ENCODE peak calls at places on chromosome 16, in eight cellular contexts. R is cardiac fibroblast, V is MM.1S, A is AG04450, I is fibroblast of pulmonary artery, Q is endothelial cell of umbilical vein, M is neural progenitor cell, H is adrenal gland. J is an unnamed sample.

GRCh38 chr16:73015612-73016487 is 32.1 kb downstream of the ZFHX3 start:
- DNase-seq in Q (no peak), H (no peak), V (no peak), R (no peak), I (no peak), M (no peak), A (no peak), J (no peak)

GRCh38 chr16:52547001-52547833 is at the start of gene TOX3:
- DNase-seq in V (no peak), A (no peak), I (no peak), M (peak), Q (no peak), R (no peak), H (no peak), J (peak)

GRCh38 chr16:67326472-67327309 is at the start of the genes KCTD19 and LRRC36:
- DNase-seq in H (peak), V (no peak), Q (peak), M (peak), R (no peak), A (no peak), I (no peak), J (peak)

GRCh38 chr16:79809376-79809775 is 208.8 kb upstream of the MAF start:
- DNase-seq in Q (no peak), V (no peak), I (no peak), H (no peak), M (no peak), R (no peak), A (no peak), J (no peak)

GRCh38 chr16:57473176-57473840 is 10.8 kb downstream of the POLR2C start:
- DNase-seq in V (no peak), R (no peak), H (no peak), A (no peak), Q (no peak), I (no peak), M (no peak), J (no peak)

GRCh38 chr16:87499189-87499486 is 6.3 kb upstream of the ZCCHC14 start:
- DNase-seq in H (no peak), R (peak), V (no peak), M (no peak), Q (no peak), A (peak), I (peak), J (no peak)

GRCh38 chr16:79751785-79752184 is 151.2 kb upstream of the MAF start:
- DNase-seq in R (peak), M (no peak), Q (no peak), A (no peak), H (peak), V (no peak), I (peak), J (no peak)

GRCh38 chr16:4463522-4464163 is 10.8 kb downstream of the NMRAL1 start:
- DNase-seq in I (no peak), M (no peak), Q (no peak), A (no peak), V (no peak), H (no peak), R (no peak), J (no peak)

GRCh38 chr16:59540621-59541020 is 806.5 kb upstream of the GOT2 start:
- DNase-seq in H (no peak), V (no peak), A (no peak), I (no peak), M (no peak), R (peak), Q (no peak), J (no peak)

GRCh38 chr16:23998771-23999170 is 163.0 kb downstream of the PRKCB start:
- DNase-seq in M (no peak), V (no peak), H (no peak), R (no peak), A (no peak), I (no peak), Q (no peak), J (no peak)

GRCh38 chr16:80883159-80883642 is 78.8 kb upstream of the CDYL2 start:
- DNase-seq in A (no peak), Q (no peak), H (no peak), M (no peak), R (no peak), V (no peak), I (no peak), J (no peak)

GRCh38 chr16:56807011-56807675 is 57.9 kb upstream of the SLC12A3 start:
- DNase-seq in R (peak), H (no peak), Q (peak), M (no peak), A (peak), I (peak), V (no peak), J (no peak)

GRCh38 chr16:70301121-70301520 is 2.1 kb downstream of the DDX19B start:
- DNase-seq in I (no peak), R (no peak), H (no peak), V (no peak), M (no peak), Q (no peak), A (no peak), J (no peak)

GRCh38 chr16:85296859-85297698 is 184.8 kb upstream of the CIBAR2 start:
- DNase-seq in R (peak), A (no peak), Q (peak), H (peak), M (peak), V (peak), I (peak), J (peak)

GRCh38 chr16:14015948-14016347 is 55.2 kb upstream of the MRTFB start:
- DNase-seq in H (peak), I (peak), V (no peak), R (peak), A (peak), M (no peak), Q (peak), J (no peak)

GRCh38 chr16:86619263-86619935 is 41.0 kb downstream of the FOXL1 start:
- DNase-seq in H (no peak), M (no peak), V (no peak), Q (no peak), A (no peak), R (no peak), I (no peak), J (no peak)

GRCh38 chr16:80841231-80841630 is 36.8 kb upstream of the CDYL2 start:
- DNase-seq in V (no peak), A (no peak), I (no peak), H (no peak), Q (no peak), R (no peak), M (no peak), J (no peak)

GRCh38 chr16:8854298-8854948 is 14.4 kb downstream of the CARHSP1 start:
- DNase-seq in A (no peak), Q (no peak), I (no peak), H (no peak), M (no peak), V (no peak), R (no peak), J (no peak)

GRCh38 chr16:82182237-82183003 is 12.4 kb upstream of the MPHOSPH6 start:
- DNase-seq in I (peak), H (no peak), M (peak), V (no peak), R (peak), A (no peak), Q (no peak), J (no peak)

GRCh38 chr16:3056336-3057180 is 8.9 kb upstream of the IL32 start:
- DNase-seq in R (no peak), V (no peak), I (no peak), A (no peak), M (no peak), H (no peak), Q (no peak), J (no peak)

GRCh38 chr16:66618588-66618987 is 14.1 kb downstream of the CMTM3 start:
- DNase-seq in Q (peak), I (peak), V (no peak), H (peak), A (peak), R (peak), M (no peak), J (no peak)

GRCh38 chr16:28984619-28985135 is at the start of gene LAT:
- DNase-seq in I (no peak), Q (no peak), A (no peak), R (no peak), H (no peak), V (peak), M (no peak), J (no peak)

GRCh38 chr16:23185661-23186060 is 3.1 kb downstream of the SCNN1G start:
- DNase-seq in A (no peak), V (no peak), I (no peak), R (no peak), H (no peak), Q (no peak), M (no peak), J (no peak)

GRCh38 chr16:10606607-10607006 is 26.2 kb upstream of the EMP2 start:
- DNase-seq in M (peak), V (no peak), I (no peak), A (no peak), Q (no peak), H (no peak), R (no peak), J (no peak)

GRCh38 chr16:87954361-87954760 is 3.1 kb downstream of the BANP start:
- DNase-seq in M (no peak), I (no peak), H (peak), V (no peak), R (no peak), A (no peak), Q (no peak), J (no peak)

GRCh38 chr16:81570189-81570846 is 125.7 kb downstream of the CMIP start:
- DNase-seq in R (no peak), H (no peak), I (no peak), V (no peak), A (no peak), M (no peak), Q (no peak), J (no peak)

GRCh38 chr16:11493531-11493929 is 93.2 kb downstream of the LITAF start:
- DNase-seq in Q (no peak), R (no peak), A (no peak), V (no peak), I (no peak), H (no peak), M (no peak), J (no peak)

GRCh38 chr16:49876716-49877129 is 20.8 kb upstream of the ZNF423 start:
- DNase-seq in I (peak), Q (peak), R (peak), M (peak), A (no peak), H (peak), V (peak), J (peak)

GRCh38 chr16:4813251-4814003 is 11.0 kb upstream of the ROGDI start:
- DNase-seq in I (no peak), H (no peak), R (no peak), V (no peak), A (no peak), M (no peak), Q (no peak), J (no peak)

GRCh38 chr16:54930034-54930938 is at the start of gene IRX5:
- DNase-seq in Q (peak), M (peak), V (peak), R (peak), A (no peak), H (peak), I (peak), J (peak)
- TF ChIP-seq CTCF in Q (no peak), M (peak), V (no peak), R (peak), A (no peak), H (peak), I (no peak), J (peak)

DNA sequence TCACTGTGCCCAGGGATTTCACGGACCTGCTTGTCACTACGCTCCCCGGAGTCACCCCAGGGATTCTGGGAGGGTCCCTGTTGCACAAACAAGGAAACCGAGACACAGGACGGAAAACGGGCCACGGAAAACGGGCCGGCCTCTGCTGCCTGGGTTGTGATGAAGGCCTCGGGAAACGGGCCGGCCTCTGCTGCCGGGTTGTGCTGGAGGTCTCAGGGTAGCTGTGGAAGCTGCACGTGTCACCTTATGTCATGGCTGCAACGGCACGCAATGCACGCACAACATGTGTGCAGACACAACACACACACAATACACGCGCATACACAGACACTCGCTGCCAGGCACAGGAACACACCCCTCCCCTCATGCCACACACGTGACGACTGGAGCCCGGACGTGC is 27.0 kb upstream of the GNG13 start:
- DNase-seq in Q (no peak), I (no peak), M (no peak), V (no peak), A (no peak), H (no peak), R (no peak), J (no peak)
- TF ChIP-seq CTCF in Q (no peak), I (no peak), M (no peak), V (no peak), A (no peak), H (no peak), R (no peak), J (no peak)

DNA sequence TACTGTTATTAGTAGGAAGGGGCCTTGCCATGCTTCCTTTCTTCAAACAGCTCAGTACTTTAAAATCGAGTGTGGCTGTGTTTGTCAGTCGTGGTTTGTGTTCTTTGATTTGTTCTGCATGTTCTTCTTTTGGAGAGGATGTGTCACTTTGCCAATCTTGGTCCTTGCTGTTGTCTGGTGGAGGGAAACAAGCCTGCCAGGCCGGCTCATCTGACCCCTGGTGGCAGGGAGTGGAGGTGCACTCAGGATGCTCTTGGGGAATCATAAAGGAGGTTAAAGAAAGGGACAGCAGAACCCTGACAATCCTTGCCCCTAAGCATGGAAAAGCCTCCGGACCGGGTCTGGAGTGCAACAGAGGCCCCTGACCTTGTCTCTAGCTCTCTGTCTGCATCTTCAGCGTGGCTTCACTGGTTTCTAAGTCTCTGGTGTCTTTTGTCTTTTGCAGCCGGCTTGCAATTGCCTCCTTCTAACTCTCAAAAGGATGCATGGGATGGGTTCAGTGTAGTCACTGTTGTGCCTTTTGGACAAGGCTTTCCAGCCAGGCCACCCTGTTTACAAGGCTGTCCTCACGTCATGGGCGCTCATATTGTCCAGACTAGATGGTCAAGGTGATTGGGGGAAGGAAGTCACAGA is 135.8 kb downstream of the WWOX start:
- DNase-seq in A (peak), M (peak), I (peak), H (peak), R (peak), V (peak), Q (peak), J (peak)
- TF ChIP-seq CTCF in A (peak), M (peak), I (peak), H (peak), R (peak), V (peak), Q (peak), J (peak)

GRCh38 chr16:16861546-16861945 is 482.6 kb downstream of the NPIPA7 start:
- DNase-seq in V (peak), R (peak), M (peak), A (peak), I (peak), H (peak), Q (no peak), J (peak)
- TF ChIP-seq CTCF in V (peak), R (peak), M (peak), A (peak), I (peak), H (peak), Q (peak), J (peak)

GRCh38 chr16:21598676-21599157 is 660 bp upstream of the METTL9 start:
- DNase-seq in Q (peak), R (no peak), V (peak), M (no peak), I (no peak), A (no peak), H (no peak), J (peak)

GRCh38 chr16:21602785-21603184 is 3.4 kb downstream of the METTL9 start:
- DNase-seq in V (no peak), M (no peak), A (no peak), I (no peak), R (no peak), H (no peak), Q (no peak), J (no peak)

GRCh38 chr16:21599994-21600773 is 807 bp downstream of the METTL9 start:
- DNase-seq in H (peak), Q (peak), V (peak), M (peak), R (peak), I (peak), A (no peak), J (no peak)

GRCh38 chr16:21597571-21598030 is 1.8 kb upstream of the METTL9 start:
- DNase-seq in Q (no peak), H (no peak), A (no peak), I (no peak), R (no peak), M (no peak), V (no peak), J (no peak)

DNA sequence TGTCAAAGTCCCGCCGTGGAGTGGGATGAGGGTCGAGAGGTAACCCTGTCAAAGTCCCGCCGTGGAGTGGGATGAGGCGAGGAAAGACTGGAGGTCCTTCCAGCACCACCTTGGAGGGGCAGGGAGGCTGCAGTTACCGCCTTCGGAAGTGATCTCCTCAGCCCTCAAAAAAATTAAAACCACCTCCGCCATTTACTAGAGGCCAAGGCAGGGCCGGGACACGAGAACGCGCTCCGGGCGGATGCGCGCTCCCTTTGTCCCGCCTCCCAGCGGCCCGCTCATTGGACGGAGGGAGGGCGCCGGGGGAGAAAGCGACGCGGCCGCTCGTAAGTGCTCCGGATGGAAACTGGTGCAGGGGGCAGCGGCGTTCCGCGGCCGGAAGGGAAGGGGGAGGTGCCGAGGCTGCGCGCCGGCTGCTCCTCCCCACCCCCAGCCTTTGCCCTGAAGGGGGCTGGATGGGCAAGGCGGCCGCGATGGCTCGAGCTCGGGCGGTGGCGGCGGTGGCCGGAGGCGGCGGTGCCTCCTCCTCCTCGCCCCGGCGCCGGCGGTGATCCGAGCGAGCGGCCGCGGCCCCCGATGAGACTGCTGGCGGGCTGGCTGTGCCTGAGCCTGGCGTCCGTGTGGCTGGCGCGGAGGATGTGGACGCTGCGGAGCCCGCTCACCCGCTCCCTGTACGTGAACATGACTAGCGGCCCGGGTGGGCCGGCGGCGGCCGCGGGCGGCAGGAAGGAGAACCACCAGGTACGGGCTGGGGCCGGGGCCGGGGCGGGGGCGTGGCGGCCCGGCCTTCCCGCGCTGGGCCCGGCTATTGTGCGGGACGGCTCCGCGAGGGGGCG is at the start of gene METTL9:
- DNase-seq in M (peak), I (peak), V (peak), A (peak), Q (peak), R (peak), H (peak), J (peak)
- TF ChIP-seq CTCF in M (peak), I (no peak), V (no peak), A (no peak), Q (no peak), R (no peak), H (no peak), J (peak)